ENCODE peak calls at places on chromosome 3, in six cellular contexts. I, M, Z, C, X and J are unnamed samples.

GRCh38 chr3:11558002-11558401 is 85.7 kb downstream of the VGLL4 start:
- DNase-seq in I (no peak), M (no peak), Z (peak), C (peak), X (no peak), J (no peak)

GRCh38 chr3:97932387-97932801 is 39.8 kb downstream of the RIOX2 start:
- DNase-seq in I (no peak), M (no peak), Z (no peak), C (peak), X (no peak), J (no peak)

GRCh38 chr3:58234516-58234931 is 3.1 kb upstream of the ABHD6 start:
- DNase-seq in I (no peak), M (no peak), Z (peak), C (peak), X (no peak), J (no peak)

GRCh38 chr3:141050913-141051632 is at the start of gene SPSB4:
- DNase-seq in I (peak), M (peak), Z (peak), C (peak), X (peak), J (peak)

GRCh38 chr3:42852443-42852842 is 23.2 kb downstream of the CYP8B1 start:
- DNase-seq in I (no peak), M (no peak), Z (no peak), C (no peak), X (no peak), J (no peak)

GRCh38 chr3:130699765-130700164 is 46.9 kb downstream of the PIK3R4 start:
- DNase-seq in I (no peak), M (no peak), Z (peak), C (peak), X (no peak), J (no peak)

GRCh38 chr3:46906471-46907058 is 29.0 kb downstream of the PTH1R start:
- DNase-seq in I (no peak), M (no peak), Z (no peak), C (no peak), X (no peak), J (no peak)

GRCh38 chr3:10574101-10574615 is 68.8 kb upstream of the ATP2B2 start:
- DNase-seq in I (no peak), M (no peak), Z (no peak), C (no peak), X (no peak), J (no peak)

GRCh38 chr3:49465269-49466034 is 4.6 kb upstream of the DAG1 start:
- DNase-seq in I (no peak), M (no peak), Z (no peak), C (no peak), X (no peak), J (peak)

GRCh38 chr3:157128771-157129671 is 30.9 kb downstream of the CCNL1 start:
- DNase-seq in I (no peak), M (no peak), Z (peak), C (peak), X (no peak), J (peak)

GRCh38 chr3:184300377-184300717 is 1.3 kb downstream of the PSMD2 start:
- DNase-seq in I (no peak), M (no peak), Z (peak), C (peak), X (no peak), J (no peak)

GRCh38 chr3:23356169-23356568 is 153.0 kb downstream of the UBE2E2 start:
- DNase-seq in I (no peak), M (no peak), Z (no peak), C (no peak), X (no peak), J (no peak)

GRCh38 chr3:181610973-181611265 is 100.8 kb upstream of the SOX2 start:
- DNase-seq in I (no peak), M (no peak), Z (no peak), C (no peak), X (no peak), J (no peak)

GRCh38 chr3:54146383-54147239 is 24.3 kb downstream of the CACNA2D3 start:
- DNase-seq in I (no peak), M (peak), Z (no peak), C (no peak), X (no peak), J (no peak)

GRCh38 chr3:124873241-124873640 is 13.9 kb downstream of the ITGB5 start:
- DNase-seq in I (no peak), M (no peak), Z (no peak), C (no peak), X (no peak), J (no peak)

GRCh38 chr3:33146791-33147445 is 33.1 kb downstream of the CRTAP start:
- DNase-seq in I (no peak), M (no peak), Z (peak), C (no peak), X (no peak), J (no peak)

GRCh38 chr3:192079098-192079497 is 618.1 kb downstream of the PYDC2 start:
- DNase-seq in I (peak), M (no peak), Z (no peak), C (no peak), X (no peak), J (no peak)

GRCh38 chr3:155912574-155913190 is 42.2 kb downstream of the GMPS start:
- DNase-seq in I (no peak), M (no peak), Z (peak), C (no peak), X (no peak), J (no peak)

GRCh38 chr3:188239577-188239976 is 85.6 kb downstream of the LPP start:
- DNase-seq in I (no peak), M (no peak), Z (no peak), C (no peak), X (no peak), J (no peak)

GRCh38 chr3:71690222-71690821 is 34.9 kb downstream of the EIF4E3 start:
- DNase-seq in I (no peak), M (no peak), Z (peak), C (peak), X (no peak), J (no peak)

GRCh38 chr3:159273608-159274007 is 471.8 kb downstream of the MFSD1 start:
- DNase-seq in I (peak), M (peak), Z (peak), C (peak), X (no peak), J (peak)

GRCh38 chr3:63880653-63881052 is 17.0 kb downstream of the ATXN7 start:
- DNase-seq in I (no peak), M (no peak), Z (no peak), C (no peak), X (no peak), J (no peak)

GRCh38 chr3:16063603-16064002 is 110.9 kb upstream of the GALNT15 start:
- DNase-seq in I (no peak), M (no peak), Z (no peak), C (no peak), X (no peak), J (no peak)

GRCh38 chr3:177833392-177833791 is 636.1 kb upstream of the TBL1XR1 start:
- DNase-seq in I (no peak), M (no peak), Z (no peak), C (no peak), X (no peak), J (no peak)

GRCh38 chr3:68151359-68151758 is 496.9 kb upstream of the SUCLG2 start:
- DNase-seq in I (no peak), M (no peak), Z (no peak), C (no peak), X (no peak), J (no peak)

GRCh38 chr3:15769256-15769915 is 28.4 kb downstream of the ANKRD28 start:
- DNase-seq in I (no peak), M (no peak), Z (no peak), C (no peak), X (no peak), J (no peak)

GRCh38 chr3:11601446-11602241 is 42.1 kb downstream of the VGLL4 start:
- DNase-seq in I (no peak), M (peak), Z (peak), C (peak), X (no peak), J (peak)

GRCh38 chr3:171101982-171102610 is 75.6 kb upstream of the SLC2A2 start:
- DNase-seq in I (no peak), M (no peak), Z (peak), C (peak), X (no peak), J (no peak)

GRCh38 chr3:14376348-14377043 is 25.9 kb upstream of the SLC6A6 start:
- DNase-seq in I (no peak), M (no peak), Z (no peak), C (no peak), X (no peak), J (no peak)

GRCh38 chr3:194089357-194090177 is 46.4 kb upstream of the HES1 start:
- DNase-seq in I (peak), M (peak), Z (peak), C (peak), X (peak), J (peak)
- H2BK5ac ChIP-seq in I (peak), M (no peak), Z (no peak), C (peak), X (peak), J (no peak)

DNA sequence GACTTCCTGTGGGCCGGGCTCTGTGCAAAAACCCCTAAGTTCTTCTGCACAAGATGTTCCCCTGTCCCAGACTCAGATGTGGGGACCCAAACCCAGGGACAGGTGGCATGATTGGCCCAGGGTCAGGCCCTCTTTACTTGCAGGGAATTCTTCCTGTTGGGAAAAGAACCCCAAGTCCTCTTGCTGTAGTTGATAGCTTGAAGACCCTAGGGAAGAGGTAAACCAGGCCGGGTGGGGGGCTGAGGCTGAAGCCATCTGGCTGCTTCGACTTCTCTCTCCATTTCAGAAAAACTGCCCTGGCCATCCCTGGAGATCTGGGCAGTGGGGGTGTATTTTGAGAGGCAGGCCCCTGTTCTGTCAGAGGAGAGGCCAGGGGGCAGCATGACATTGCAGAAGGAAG is 23.5 kb downstream of the SSUH2 start:
- DNase-seq in I (no peak), M (no peak), Z (no peak), C (no peak), X (no peak), J (no peak)
- H3K27ac ChIP-seq in I (no peak), M (no peak), Z (peak), C (no peak), X (no peak), J (no peak)

GRCh38 chr3:99586680-99587079 is 51.7 kb upstream of the COL8A1 start:
- DNase-seq in I (no peak), M (no peak), Z (no peak), C (no peak), X (no peak), J (no peak)
- H3K14ac ChIP-seq in I (no peak), M (no peak), Z (peak), C (no peak), X (no peak), J (no peak)

DNA sequence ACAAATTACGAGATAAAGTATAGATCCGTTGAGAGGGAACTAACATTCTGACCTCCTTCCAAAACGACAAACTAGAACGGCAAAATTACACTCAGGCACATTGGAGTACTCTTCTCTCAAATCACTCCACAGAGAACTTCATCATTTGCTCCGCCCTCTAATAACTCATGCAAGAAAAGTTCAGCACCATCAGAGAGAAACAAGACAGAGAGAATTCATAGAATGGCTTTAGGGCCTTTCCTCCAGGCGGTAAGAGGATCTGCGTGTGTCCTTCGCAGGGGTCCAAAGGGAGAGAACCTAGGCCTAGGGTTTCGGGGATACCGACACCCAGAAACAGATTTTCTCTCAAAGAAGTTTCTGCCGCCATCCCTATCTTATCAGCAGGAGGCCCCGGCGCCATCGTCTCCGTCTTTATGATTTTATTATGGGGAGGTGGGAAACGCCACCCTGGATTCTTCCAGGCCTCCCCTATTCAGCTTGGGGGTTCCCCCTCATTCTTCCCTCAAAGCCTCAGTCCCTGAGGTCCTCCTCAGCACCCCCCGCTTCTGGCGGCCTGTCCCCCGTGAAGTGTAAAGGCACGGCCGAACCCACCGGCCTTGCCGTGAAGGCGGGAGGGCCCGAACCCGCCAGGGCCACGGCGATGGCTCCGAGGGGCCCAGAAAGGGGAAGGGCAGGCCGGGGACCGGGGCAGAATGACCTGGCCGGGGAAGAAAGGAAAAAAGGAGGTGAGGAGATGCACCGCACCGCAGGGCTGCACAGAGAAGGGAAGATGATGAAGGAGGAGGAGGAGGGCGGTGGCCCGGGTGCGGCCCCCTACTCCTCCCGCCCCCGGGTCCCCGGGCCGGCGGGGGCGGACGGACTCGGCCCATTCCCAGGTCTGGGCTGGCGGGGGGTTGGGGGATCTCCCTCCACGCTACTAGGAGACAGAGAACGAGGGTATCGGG is 762 bp downstream of the UBXN7 start:
- DNase-seq in I (peak), M (no peak), Z (peak), C (peak), X (no peak), J (peak)
- H2BK5ac ChIP-seq in I (peak), M (no peak), Z (peak), C (peak), X (peak), J (peak)

DNA sequence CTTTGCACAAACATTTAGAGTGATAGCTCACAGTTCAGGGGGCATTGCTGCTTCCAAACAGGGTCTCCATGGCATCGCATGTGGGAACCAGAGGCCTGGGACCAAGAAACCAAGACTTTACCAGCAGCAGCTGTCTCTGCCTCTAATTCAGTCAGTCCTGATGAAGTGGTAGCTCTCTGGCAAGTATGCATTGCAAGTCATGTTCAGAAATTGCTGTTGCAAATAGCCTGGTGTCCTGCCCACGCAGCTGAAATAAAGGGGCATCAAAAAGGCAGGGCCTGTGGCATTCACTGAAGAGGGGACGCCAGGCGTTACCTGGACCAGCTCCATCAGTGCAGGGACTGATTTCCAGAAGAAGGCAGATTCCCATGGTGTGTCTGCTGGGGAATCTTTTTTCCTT is 121.3 kb downstream of the CD47 start:
- DNase-seq in I (no peak), M (no peak), Z (no peak), C (no peak), X (no peak), J (no peak)
- H3K27ac ChIP-seq in I (no peak), M (no peak), Z (no peak), C (peak), X (no peak), J (no peak)